ENCODE peak calls at places on chromosomes 16 and 17, in five cellular contexts. E is pancreas, D is tibial artery, J is esophagus muscularis mucosa, M is esophagus squamous epithelium. U is an unnamed sample.
A peak's percentile ranks its signal among the peaks of the same experiment; 100 is the strongest.

GRCh38 chr17:2034806-2035548 is 5.0 kb downstream of the DPH1 start:
- DNase-seq in J (no peak), D (no peak), M (no peak), E (no peak), U (no peak)

GRCh38 chr17:48603959-48604769 is 622 bp downstream of the HOXB6 start:
- DNase-seq in J (no peak), M (no peak), D (no peak), E (no peak), U (no peak)

GRCh38 chr17:45735488-45735887 is 48.6 kb upstream of the CRHR1 start:
- DNase-seq in J (no peak), M (no peak), E (no peak), D (no peak), U (no peak)

GRCh38 chr17:80364091-80364691 is 50.8 kb upstream of the ENDOV start:
- DNase-seq in J (no peak), M (no peak), D (no peak), E (peak; percentile 60), U (no peak)

GRCh38 chr17:55444471-55445441 is 23.1 kb upstream of the MMD start:
- DNase-seq in D (no peak), J (no peak), E (no peak), M (no peak), U (no peak)

GRCh38 chr17:13597723-13598347 is 3.9 kb downstream of the HS3ST3A1 start:
- DNase-seq in J (no peak), E (no peak), M (no peak), D (no peak), U (peak; percentile 18)

GRCh38 chr17:67217446-67217845 is 27.6 kb downstream of the HELZ start:
- DNase-seq in E (no peak), D (no peak), J (no peak), M (no peak), U (no peak)

GRCh38 chr16:2751577-2752034 is 832 bp upstream of the SRRM2 start:
- DNase-seq in D (no peak), J (no peak), E (no peak), M (no peak), U (no peak)

GRCh38 chr17:17416007-17416399 is 60.8 kb upstream of the MED9 start:
- DNase-seq in J (no peak), D (no peak), E (no peak), M (no peak), U (no peak)
- H3K4me3 ChIP-seq in J (no peak overlapping the region), D (no peak overlapping the region), E (no peak overlapping the region), M (no peak overlapping the region), U (no peak overlapping the region)

DNA sequence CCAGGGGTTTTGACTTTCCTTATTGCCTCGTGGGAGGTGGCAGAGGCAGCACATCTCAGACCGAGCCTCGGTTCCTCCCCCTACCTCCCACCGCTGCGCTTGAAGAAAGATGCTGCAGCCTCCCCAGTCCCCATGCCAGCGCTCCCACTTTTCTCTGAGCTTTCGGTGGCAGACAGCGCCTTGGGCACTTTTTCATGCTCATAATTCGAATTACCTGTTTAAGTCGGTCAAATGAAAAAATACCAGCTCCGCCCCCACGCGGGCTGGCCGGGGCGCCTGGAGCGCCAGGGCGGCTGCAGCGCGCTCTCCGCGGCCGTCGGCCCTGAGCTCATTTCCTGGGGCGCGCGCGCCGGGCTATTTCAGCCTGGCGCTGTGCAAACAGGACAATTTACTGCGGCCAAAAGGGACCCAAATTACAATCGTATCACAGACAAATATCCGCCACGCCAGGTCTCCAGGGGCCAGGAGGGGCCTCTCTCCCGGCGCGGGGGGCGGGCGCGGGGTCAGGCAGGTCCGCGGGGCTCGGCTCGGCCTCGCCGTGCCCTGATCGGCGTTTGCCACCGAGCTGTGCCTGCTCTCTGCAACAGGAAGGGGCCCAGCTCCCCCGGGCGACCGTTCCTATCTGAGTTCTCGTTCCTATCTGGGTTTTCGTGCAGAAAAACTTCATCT is 45.0 kb downstream of the SOST start:
- DNase-seq in J (no peak), M (no peak), D (no peak), E (peak; percentile 74), U (peak; percentile 45)
- H3K36me3 ChIP-seq in J (no peaks in the 10 kb centered on the region), M (no peaks in the 10 kb centered on the region), D (no peaks in the 10 kb centered on the region), E (no peaks in the 10 kb centered on the region), U (no peaks in the 10 kb centered on the region)

GRCh38 chr17:4900231-4901107 is 1.1 kb downstream of the C17orf107 start:
- DNase-seq in M (no peak), D (no peak), J (no peak), E (no peak), U (no peak)
- H3K4me3 ChIP-seq in M (peak overlapping the region; percentile 74), D (peak overlapping the region; percentile 49), J (peak overlapping the region; percentile 46), E (peak overlapping the region; percentile 63), U (peak overlapping the region; percentile 61)

GRCh38 chr17:76683011-76683755 is 27.6 kb downstream of the MXRA7 start:
- DNase-seq in J (no peak), E (no peak), D (no peak), M (no peak), U (no peak)
- H3K36me3 ChIP-seq in J (peaks cover 53% of the 10 kb centered on the region), E (no peaks in the 10 kb centered on the region), D (peaks cover 52% of the 10 kb centered on the region), M (no peaks in the 10 kb centered on the region), U (peaks cover 44% of the 10 kb centered on the region)

GRCh38 chr16:81748476-81749198 is 30.5 kb upstream of the PLCG2 start:
- DNase-seq in J (no peak), D (no peak), M (no peak), E (no peak), U (no peak)

GRCh38 chr16:81754810-81755209 is 24.3 kb upstream of the PLCG2 start:
- DNase-seq in D (no peak), M (no peak), J (no peak), E (no peak), U (no peak)

GRCh38 chr16:81755915-81756644 is 23.0 kb upstream of the PLCG2 start:
- DNase-seq in J (no peak), M (no peak), D (no peak), E (no peak), U (peak; percentile 48)

GRCh38 chr16:81752225-81752875 is 26.7 kb upstream of the PLCG2 start:
- DNase-seq in J (peak; percentile 92), D (peak; percentile 79), E (no peak), M (peak; percentile 38), U (peak; percentile 64)

GRCh38 chr16:81752876-81753227 is 26.2 kb upstream of the PLCG2 start:
- DNase-seq in J (no peak), D (no peak), E (no peak), M (no peak), U (no peak)
- H3K4me3 ChIP-seq in J (no peak overlapping the region), D (no peak overlapping the region), E (no peak overlapping the region), M (no peak overlapping the region), U (no peak overlapping the region)

DNA sequence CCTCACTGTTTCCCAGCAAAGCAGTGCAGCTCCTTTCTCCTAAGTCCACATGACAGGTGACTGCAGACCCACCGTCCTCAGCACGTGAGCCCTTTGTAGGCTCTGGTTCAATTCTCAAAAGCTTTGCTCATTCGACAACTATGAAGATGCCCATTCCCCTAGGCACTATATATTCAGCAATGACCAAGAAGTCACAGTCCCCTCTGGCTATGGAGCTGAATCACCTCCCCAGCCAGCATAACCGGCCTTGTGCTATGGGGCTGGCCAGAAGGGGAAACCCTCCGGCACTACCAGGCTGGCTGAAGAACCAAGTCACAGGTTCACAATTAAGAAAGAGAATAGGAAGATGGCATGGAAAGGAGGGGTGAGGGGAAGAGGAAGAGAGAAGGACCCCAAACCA is 139.7 kb downstream of the WSCD1 start:
- DNase-seq in D (no peak), J (no peak), E (no peak), M (no peak), U (no peak)
- H3K36me3 ChIP-seq in D (no peaks in the 10 kb centered on the region), J (no peaks in the 10 kb centered on the region), E (no peaks in the 10 kb centered on the region), M (no peaks in the 10 kb centered on the region), U (no peaks in the 10 kb centered on the region)

U was measured in heart right ventricle.